ENCODE peak calls at places on chromosomes 13 and 19, in six cellular contexts. G is A549, C is endothelial cell of umbilical vein, D is HepG2, K is GM12878, O is K562. A is an unnamed sample.

GRCh38 chr19:22945560-22945959 is 57.4 kb downstream of the ZNF728 start:
- DNase-seq in G (peak), C (no peak), D (no peak), K (no peak), O (peak), A (peak)

GRCh38 chr13:101989798-101990350 is 412.0 kb downstream of the FGF14 start:
- DNase-seq in G (no peak), C (no peak), D (no peak), K (no peak), O (no peak), A (no peak)

GRCh38 chr19:53521373-53522202 is 16.4 kb upstream of the ZNF331 start:
- DNase-seq in G (no peak), C (no peak), D (no peak), K (no peak), O (no peak), A (no peak)

GRCh38 chr13:80161896-80162295 is 179.0 kb downstream of the SPRY2 start:
- DNase-seq in G (no peak), C (no peak), D (no peak), K (no peak), O (no peak), A (no peak)

GRCh38 chr19:19559942-19560341 is 21.9 kb downstream of the CILP2 start:
- DNase-seq in G (no peak), C (no peak), D (no peak), K (no peak), O (no peak), A (peak)

GRCh38 chr13:85503797-85504196 is 295.4 kb downstream of the SLITRK6 start:
- DNase-seq in G (peak), C (no peak), D (no peak), K (no peak), O (no peak), A (no peak)

GRCh38 chr13:90797335-90797734 is 550.2 kb upstream of the MIR17HG start:
- DNase-seq in G (no peak), C (no peak), D (no peak), K (no peak), O (no peak), A (no peak)

GRCh38 chr19:56699552-56699951 is 28.0 kb upstream of the ZNF835 start:
- DNase-seq in G (no peak), C (no peak), D (no peak), K (no peak), O (no peak), A (no peak)

GRCh38 chr19:58055483-58055874 is 3.6 kb upstream of the ZNF135 start:
- DNase-seq in G (no peak), C (no peak), D (no peak), K (no peak), O (no peak), A (no peak)

GRCh38 chr19:42433503-42434260 is 6.5 kb upstream of the LIPE start:
- DNase-seq in G (peak), C (peak), D (peak), K (no peak), O (peak), A (peak)

GRCh38 chr13:50928609-50929274 is 19.2 kb downstream of the RNASEH2B start:
- DNase-seq in G (no peak), C (no peak), D (no peak), K (no peak), O (no peak), A (peak)

GRCh38 chr19:19463348-19464117 is 51.8 kb downstream of the TSSK6 start:
- DNase-seq in G (no peak), C (peak), D (no peak), K (no peak), O (no peak), A (no peak)

GRCh38 chr13:98485561-98485960 is 91.3 kb downstream of the STK24 start:
- DNase-seq in G (no peak), C (no peak), D (no peak), K (no peak), O (no peak), A (no peak)

GRCh38 chr13:112451512-112452379 is 75.6 kb downstream of the SPACA7 start:
- DNase-seq in G (no peak), C (no peak), D (no peak), K (no peak), O (no peak), A (no peak)

GRCh38 chr19:10724573-10725071 is 6.7 kb downstream of the DNM2 start:
- DNase-seq in G (no peak), C (no peak), D (no peak), K (no peak), O (no peak), A (no peak)

GRCh38 chr13:63554157-63554556 is 2138.5 kb upstream of the PCDH20 start:
- DNase-seq in G (no peak), C (peak), D (no peak), K (no peak), O (no peak), A (no peak)

GRCh38 chr19:16782719-16783118 is 46.5 kb upstream of the SIN3B start:
- DNase-seq in G (no peak), C (no peak), D (no peak), K (no peak), O (no peak), A (no peak)

GRCh38 chr13:79392882-79393563 is 13.0 kb downstream of the RBM26 start:
- DNase-seq in G (no peak), C (peak), D (no peak), K (no peak), O (no peak), A (peak)

GRCh38 chr19:19528721-19529490 is at the start of gene YJEFN3:
- DNase-seq in G (no peak), C (no peak), D (no peak), K (no peak), O (no peak), A (no peak)

GRCh38 chr19:44752816-44753618 is 4.5 kb downstream of the BCL3 start:
- DNase-seq in G (peak), C (peak), D (peak), K (peak), O (peak), A (peak)

GRCh38 chr13:45860240-45860639 is 8.7 kb upstream of the SIAH3 start:
- DNase-seq in G (no peak), C (peak), D (no peak), K (no peak), O (no peak), A (no peak)

GRCh38 chr13:113599396-113599795 is 14.8 kb downstream of the TFDP1 start:
- DNase-seq in G (no peak), C (no peak), D (no peak), K (no peak), O (no peak), A (no peak)

GRCh38 chr19:16445238-16446107 is 26.3 kb downstream of the EPS15L1 start:
- DNase-seq in G (no peak), C (no peak), D (peak), K (peak), O (no peak), A (peak)

GRCh38 chr19:10105241-10106099 is 692 bp upstream of the PPAN start:
- DNase-seq in G (no peak), C (no peak), D (no peak), K (peak), O (peak), A (no peak)

GRCh38 chr13:107210216-107211010 is 642.5 kb upstream of the ARGLU1 start:
- DNase-seq in G (no peak), C (peak), D (no peak), K (no peak), O (no peak), A (no peak)

GRCh38 chr13:112442483-112443090 is 66.4 kb downstream of the SPACA7 start:
- DNase-seq in G (no peak), C (no peak), D (no peak), K (no peak), O (no peak), A (peak)

GRCh38 chr19:33302974-33303790 is 848 bp upstream of the CEBPA start:
- DNase-seq in G (peak), C (peak), D (no peak), K (no peak), O (no peak), A (peak)

DNA sequence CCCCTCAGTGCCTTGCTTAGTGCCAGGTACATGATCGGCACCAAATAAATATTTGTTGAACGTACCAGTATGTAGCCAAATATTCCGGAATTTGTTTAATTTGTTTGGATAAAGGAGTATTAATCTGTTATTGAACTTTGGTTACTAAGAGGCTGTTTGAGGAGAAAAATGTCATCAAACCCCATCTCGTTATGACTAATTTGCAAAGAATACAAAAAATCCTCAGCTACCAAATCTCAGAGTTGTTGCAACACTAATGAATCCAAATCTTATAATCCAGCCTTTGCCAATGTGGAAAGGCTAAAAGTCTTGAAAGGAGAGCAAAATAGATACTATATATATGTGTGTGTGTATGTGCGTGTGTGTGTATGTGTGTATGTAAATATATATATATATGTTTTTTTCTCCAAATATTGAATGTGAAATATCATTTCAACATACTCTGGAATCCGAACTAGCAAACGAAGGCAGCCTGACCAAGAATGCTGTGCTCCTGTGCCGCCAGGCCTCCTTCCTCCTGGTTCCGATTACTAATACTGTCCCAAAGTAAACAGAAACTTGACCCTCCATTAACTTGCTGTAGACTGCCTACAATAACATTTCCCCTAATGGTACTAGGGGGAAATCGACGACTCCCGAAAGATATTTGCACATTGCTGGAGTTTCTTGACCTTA is 79.6 kb downstream of the KLF5 start:
- DNase-seq in G (peak), C (no peak), D (peak), K (no peak), O (no peak), A (no peak)
- TF ChIP-seq MYC in G (no peak), C (no peak), D (no peak), K (no peak), O (no peak), A (no peak)

GRCh38 chr19:46014534-46014933 is 8.3 kb downstream of the PGLYRP1 start:
- DNase-seq in G (no peak), C (no peak), D (no peak), K (no peak), O (no peak), A (peak)
- H3K4me3 ChIP-seq in G (peak), C (no peak), D (no peak), K (no peak), O (no peak), A (no peak)

GRCh38 chr19:35641515-35642151 is at the start of gene ETV2:
- DNase-seq in G (no peak), C (peak), D (no peak), K (no peak), O (peak), A (peak)
- TF ChIP-seq MYC in G (no peak), C (no peak), D (no peak), K (no peak), O (no peak), A (no peak)

DNA sequence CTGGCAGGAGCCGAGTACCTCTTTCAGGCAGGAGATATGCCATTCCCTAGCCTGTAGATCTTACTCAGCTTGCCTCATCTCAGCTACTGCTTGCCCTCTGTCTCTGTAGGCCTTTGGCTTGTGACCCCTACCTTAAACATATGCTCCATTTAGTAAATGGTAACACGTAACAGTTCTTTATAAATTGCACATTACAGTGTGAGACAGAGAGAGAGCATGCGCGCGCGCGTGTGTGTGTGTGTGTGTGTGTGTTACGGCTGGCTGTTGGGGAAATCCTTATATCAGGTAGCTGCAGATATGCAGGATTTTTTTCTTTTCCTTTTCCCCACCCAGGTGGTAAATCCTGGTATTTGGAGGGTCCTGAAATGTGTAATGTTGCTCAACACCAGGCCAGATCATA is 4.2 kb downstream of the SPINT2 start:
- DNase-seq in G (peak), C (no peak), D (no peak), K (no peak), O (no peak), A (no peak)
- H3K4me3 ChIP-seq in G (no peak), C (no peak), D (no peak), K (no peak), O (no peak), A (no peak)

GRCh38 chr13:38372818-38373217 is 23.2 kb downstream of the UFM1 start:
- DNase-seq in G (no peak), C (peak), D (no peak), K (no peak), O (no peak), A (no peak)
- TF ChIP-seq MYC in G (no peak), C (no peak), D (no peak), K (no peak), O (no peak), A (no peak)

DNA sequence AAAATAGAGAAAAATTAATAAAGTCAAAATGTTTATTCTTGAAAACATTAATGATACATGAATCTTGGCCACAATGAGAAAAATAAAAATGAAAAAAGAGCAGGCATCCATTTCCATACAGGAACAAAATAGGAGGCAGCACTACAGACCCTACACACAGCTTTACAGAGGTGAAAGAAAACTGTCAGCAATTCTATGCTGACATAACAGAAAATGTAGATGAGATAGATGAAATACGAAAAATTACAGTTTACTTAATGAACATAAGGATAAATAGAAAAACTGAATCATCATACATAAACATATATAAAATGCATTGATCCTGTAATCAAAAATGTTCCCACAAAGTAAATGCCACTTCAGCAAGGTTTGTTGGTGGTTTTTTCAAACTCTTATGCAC is 5.6 kb downstream of the LILRB4 start:
- DNase-seq in G (no peak), C (no peak), D (no peak), K (no peak), O (no peak), A (no peak)
- H3K4me3 ChIP-seq in G (no peak), C (no peak), D (no peak), K (no peak), O (no peak), A (no peak)

DNA sequence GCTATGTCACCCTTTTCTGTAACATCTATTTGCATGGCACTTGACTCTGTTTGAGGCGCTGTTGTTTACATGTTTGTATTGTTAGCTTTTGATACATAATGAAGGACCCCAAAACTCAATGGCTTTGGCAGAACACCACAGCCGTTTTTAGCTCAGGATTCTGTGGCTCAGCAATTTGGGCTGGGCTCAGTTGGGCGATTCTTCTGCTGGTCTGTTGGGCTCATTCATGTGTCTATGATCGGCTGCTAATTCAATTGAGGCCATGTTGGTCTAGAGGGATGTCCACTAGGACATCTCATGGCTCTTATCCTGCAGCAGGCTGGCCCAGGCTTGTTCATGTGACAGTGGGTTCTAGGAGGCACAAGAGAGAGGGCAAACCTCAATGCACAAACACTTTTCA is 33.9 kb downstream of the VSTM2B start:
- DNase-seq in G (no peak), C (no peak), D (no peak), K (no peak), O (no peak), A (no peak)
- TF ChIP-seq MYC in G (no peak), C (no peak), D (no peak), K (no peak), O (no peak), A (no peak)

DNA sequence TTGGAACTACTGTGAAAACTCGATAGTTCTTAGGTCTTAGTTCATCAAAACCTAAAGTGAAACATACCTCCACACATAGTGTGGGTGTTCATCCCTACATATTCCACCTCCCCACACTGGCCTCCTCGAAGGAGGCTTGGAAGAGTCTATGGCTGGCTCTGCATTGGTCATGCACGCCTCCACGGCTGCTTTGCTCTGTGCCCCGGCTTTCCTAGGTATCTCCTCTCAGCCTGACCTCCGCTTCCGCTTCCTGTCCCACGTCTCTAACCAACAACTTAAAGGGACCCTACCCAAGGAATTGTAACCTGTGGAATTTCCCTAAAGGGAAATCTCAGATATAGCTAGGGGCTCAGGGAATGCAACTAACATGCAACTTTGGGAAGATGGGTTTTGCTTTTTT is 79.7 kb upstream of the MBNL2 start:
- DNase-seq in G (peak), C (peak), D (peak), K (no peak), O (peak), A (no peak)
- H3K4me3 ChIP-seq in G (peak), C (no peak), D (peak), K (no peak), O (peak), A (no peak)